ENCODE peak calls at places on chromosomes 2 and 18, in six cellular contexts. Q is H9, D is H1, P is neuronal stem cell, X is IMR-90, N is mesendoderm. M is an unnamed sample.

GRCh38 chr2:24852026-24852425 is 58.8 kb downstream of the CENPO start:
- DNase-seq in X (no peak), P (no peak), Q (no peak), N (no peak), D (no peak), M (no peak)

GRCh38 chr2:99615247-99615771 is 125.5 kb upstream of the REV1 start:
- DNase-seq in N (peak), D (peak), Q (peak), P (no peak), X (no peak), M (no peak)

GRCh38 chr18:56035546-56035945 is 447.6 kb upstream of the TCF4 start:
- DNase-seq in D (no peak), P (no peak), N (no peak), Q (no peak), X (no peak), M (no peak)

GRCh38 chr2:55047677-55048299 is 2.5 kb downstream of the RTN4 start:
- DNase-seq in D (no peak), N (no peak), X (peak), Q (no peak), P (no peak), M (peak)

GRCh38 chr2:86068098-86069047 is 37.3 kb downstream of the POLR1A start:
- DNase-seq in N (peak), P (no peak), D (no peak), X (peak), Q (peak), M (peak)

GRCh38 chr2:153068915-153069314 is 350.5 kb downstream of the ARL6IP6 start:
- DNase-seq in P (no peak), N (no peak), D (no peak), X (no peak), Q (no peak), M (no peak)

GRCh38 chr2:180056367-180057118 is 49.4 kb upstream of the CWC22 start:
- DNase-seq in N (peak), P (peak), Q (peak), X (no peak), D (no peak), M (no peak)

GRCh38 chr2:193966590-193966989 is 1690.4 kb upstream of the SLC39A10 start:
- DNase-seq in D (no peak), P (no peak), Q (no peak), N (peak), X (peak), M (peak)

GRCh38 chr2:200662727-200663126 is 76.9 kb downstream of the AOX1 start:
- DNase-seq in Q (no peak), D (no peak), N (peak), X (peak), P (no peak), M (peak)

GRCh38 chr2:74513605-74514367 is 464 bp upstream of the TLX2 start:
- DNase-seq in Q (peak), N (no peak), P (no peak), X (no peak), D (peak), M (peak)

GRCh38 chr2:213161759-213162514 is 10.5 kb upstream of the IKZF2 start:
- DNase-seq in P (no peak), Q (no peak), X (peak), N (no peak), D (no peak), M (peak)

GRCh38 chr2:9002637-9003365 is 683 bp downstream of the MBOAT2 start:
- DNase-seq in P (peak), X (no peak), Q (no peak), D (peak), N (peak), M (peak)

GRCh38 chr2:66438498-66439290 is 3.8 kb downstream of the MEIS1 start:
- DNase-seq in D (no peak), Q (no peak), P (no peak), X (no peak), N (no peak), M (peak)

GRCh38 chr2:241312082-241312481 is 3.4 kb downstream of the HDLBP start:
- DNase-seq in N (no peak), D (no peak), X (peak), P (no peak), Q (no peak), M (peak)

DNA sequence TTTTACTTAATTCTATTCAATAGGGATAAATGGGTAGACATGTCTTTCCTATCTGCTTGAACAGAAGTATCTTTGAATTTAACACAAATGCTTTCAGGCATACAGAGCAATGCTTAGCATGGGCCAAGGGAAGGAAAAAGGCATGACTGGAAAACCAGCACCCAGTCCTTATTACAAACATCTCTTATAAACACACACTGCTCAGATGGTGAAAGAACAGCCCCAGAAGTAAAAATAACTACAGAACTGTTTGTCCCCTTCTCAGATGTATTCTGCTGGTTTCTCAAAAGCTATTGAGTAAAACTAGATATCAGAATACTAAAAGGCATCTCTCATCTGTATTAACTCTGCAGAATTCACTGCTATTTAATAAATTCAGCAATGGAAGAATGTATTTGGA is 4.5 kb upstream of the THNSL2 start:
- DNase-seq in Q (no peak), D (no peak), P (no peak), X (no peak), N (no peak), M (no peak)
- H3K27ac ChIP-seq in Q (no peak), D (no peak), P (no peak), X (no peak), N (no peak), M (no peak)

DNA sequence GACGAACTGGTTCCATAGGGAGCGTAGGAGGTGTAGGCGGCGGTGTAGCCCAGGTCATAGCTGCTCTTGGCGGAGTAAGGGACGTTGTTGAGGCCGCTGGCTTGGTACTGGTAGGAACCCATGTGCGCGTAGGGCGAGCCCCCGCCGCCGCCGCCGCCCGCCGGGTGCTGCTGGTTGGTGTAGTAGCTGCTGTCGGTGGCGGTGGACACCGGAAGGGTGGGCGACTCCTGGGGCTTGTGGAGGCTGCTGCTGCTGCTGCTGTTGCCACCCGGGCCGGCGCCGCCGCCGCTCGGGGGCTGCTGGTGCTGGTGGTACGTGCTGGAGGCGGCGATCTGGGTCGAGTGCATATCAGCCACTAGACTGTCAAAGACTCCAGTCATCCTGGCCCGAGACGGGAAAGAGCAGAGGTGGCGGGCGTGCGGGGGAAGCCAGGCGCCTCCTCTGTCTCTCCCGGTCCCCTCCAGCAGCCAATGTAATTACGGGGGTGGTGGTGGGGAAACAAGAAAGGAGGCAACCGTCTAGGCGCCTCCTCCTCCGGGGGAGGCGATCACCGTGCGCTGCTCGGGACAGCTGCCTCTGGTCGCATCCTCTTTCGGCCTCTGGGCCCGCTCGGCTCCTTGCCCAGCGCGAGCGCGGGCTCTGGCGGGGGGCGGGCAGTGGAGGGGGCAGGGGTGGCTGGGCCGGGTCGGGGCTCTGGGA is 392 bp downstream of the DLX2 start:
- DNase-seq in P (no peak), D (no peak), N (no peak), X (peak), Q (no peak), M (peak)
- H2BK15ac ChIP-seq in P (no peak), D (no peak), N (no peak), X (no peak), Q (no peak), M (no peak)

DNA sequence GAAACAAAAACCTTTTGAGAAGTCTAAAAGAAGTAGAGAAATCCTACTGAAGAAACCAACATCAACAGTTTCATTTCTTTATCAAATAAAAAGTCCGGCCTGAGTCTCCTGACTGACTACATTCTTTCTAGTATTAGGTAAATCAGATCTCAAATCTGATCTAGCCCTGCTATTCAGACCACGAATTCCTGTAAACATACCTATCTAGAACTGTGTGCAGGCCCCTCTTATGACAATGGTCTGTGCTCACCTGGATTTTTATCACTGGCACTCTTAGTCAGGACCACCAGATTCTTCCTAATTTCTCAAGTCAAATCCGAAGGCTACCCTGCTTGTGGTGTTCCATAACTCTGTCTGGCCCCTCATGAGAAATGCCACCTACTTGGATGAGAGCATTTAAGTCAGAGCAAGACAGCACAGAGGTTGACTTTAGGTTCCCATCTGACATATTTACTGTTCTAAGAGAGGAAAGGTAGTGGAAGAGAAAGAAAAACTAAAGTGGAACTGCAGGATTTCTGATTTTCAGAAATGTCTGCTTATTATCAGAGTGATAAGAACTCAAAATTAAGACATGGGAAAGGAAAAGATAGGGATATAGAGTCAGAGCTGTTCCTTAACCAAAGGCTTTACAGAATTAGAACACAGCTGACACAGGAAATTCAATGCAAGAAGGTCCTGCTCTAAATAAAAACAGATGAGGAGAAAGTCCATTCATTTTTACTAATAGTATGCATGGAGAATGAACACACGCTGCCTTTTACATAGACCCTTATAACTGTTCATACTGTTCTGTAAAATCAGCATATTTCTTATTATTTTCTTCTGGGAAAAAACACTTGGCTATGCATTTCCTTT is 56.5 kb downstream of the SLC8A1 start:
- DNase-seq in X (no peak), Q (no peak), P (no peak), N (peak), D (no peak), M (no peak)
- H2BK5ac ChIP-seq in X (no peak), Q (no peak), P (no peak), N (no peak), D (no peak), M (no peak)

GRCh38 chr2:17877811-17878221 is 651 bp upstream of the KCNS3 start:
- DNase-seq in Q (peak), N (peak), D (peak), X (no peak), P (peak), M (peak)
- H3K27ac ChIP-seq in Q (no peak), N (no peak), D (no peak), X (no peak), P (no peak), M (no peak)

GRCh38 chr18:25827961-25828561 is 262.4 kb downstream of the SS18 start:
- DNase-seq in P (no peak), N (peak), Q (peak), D (no peak), X (peak), M (peak)
- H2BK15ac ChIP-seq in P (no peak), N (no peak), Q (no peak), D (peak), X (peak), M (no peak)

GRCh38 chr2:43448011-43448821 is 147.6 kb downstream of the THADA start:
- DNase-seq in Q (no peak), N (peak), P (no peak), X (no peak), D (no peak), M (peak)
- H2BK5ac ChIP-seq in Q (no peak), N (peak), P (no peak), X (no peak), D (peak), M (no peak)

GRCh38 chr18:48930926-48931325 is 19.8 kb downstream of the SMAD7 start:
- DNase-seq in P (no peak), D (no peak), X (no peak), N (peak), Q (no peak), M (peak)

GRCh38 chr18:48928787-48929186 is 22.0 kb downstream of the SMAD7 start:
- DNase-seq in Q (no peak), N (peak), D (no peak), X (peak), P (no peak), M (peak)

GRCh38 chr18:48927286-48928080 is 23.3 kb downstream of the SMAD7 start:
- DNase-seq in N (peak), D (no peak), Q (no peak), X (no peak), P (no peak), M (no peak)

GRCh38 chr18:48929951-48930713 is 20.6 kb downstream of the SMAD7 start:
- DNase-seq in Q (no peak), N (peak), D (no peak), X (peak), P (no peak), M (peak)

DNA sequence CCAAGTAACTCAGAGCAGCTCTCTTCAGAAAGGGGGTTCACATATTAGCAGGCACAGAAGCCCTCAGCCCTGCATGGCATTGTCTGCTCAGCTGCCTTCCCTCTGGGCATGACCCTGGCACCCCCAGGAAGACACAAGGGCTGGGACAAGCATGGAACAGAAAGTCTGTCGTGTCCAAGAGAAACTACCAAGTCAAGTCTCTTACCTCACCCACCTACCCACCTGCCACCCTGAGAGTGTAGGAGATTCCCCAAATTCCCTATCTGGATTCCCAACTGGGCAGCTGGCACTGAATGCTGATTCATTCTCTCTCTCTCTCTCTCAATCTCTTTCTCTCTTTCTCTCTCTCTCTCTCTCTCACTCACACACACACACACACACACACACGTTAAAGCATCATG is 21.6 kb downstream of the SMAD7 start:
- DNase-seq in N (peak), Q (no peak), X (peak), D (no peak), P (no peak), M (peak)
- H3K27ac ChIP-seq in N (no peak), Q (no peak), X (peak), D (no peak), P (no peak), M (peak)

GRCh38 chr2:70469961-70470360 is 83.7 kb downstream of the TGFA start:
- DNase-seq in D (no peak), X (no peak), N (no peak), Q (no peak), P (no peak), M (no peak)
- H2BK15ac ChIP-seq in D (no peak), X (no peak), N (no peak), Q (no peak), P (no peak), M (no peak)